ENCODE peak calls at places on chromosome 18, in seven cellular contexts. K is MM.1S, I is OCI-LY7, C is GM23248, V is A549, S is H9, X is mesendoderm. T is an unnamed sample.

GRCh38 chr18:48997985-48998831 is 47.4 kb upstream of the SMAD7 start:
- DNase-seq in K (no peak), I (no peak), C (peak), V (peak), S (peak), X (peak), T (peak)

GRCh38 chr18:7259482-7259881 is 28.6 kb downstream of the LRRC30 start:
- DNase-seq in K (no peak), I (no peak), C (no peak), V (no peak), S (no peak), X (no peak), T (no peak)

GRCh38 chr18:76134631-76135030 is 360.4 kb downstream of the ZNF516 start:
- DNase-seq in K (peak), I (peak), C (no peak), V (no peak), S (no peak), X (no peak), T (no peak)

GRCh38 chr18:6476201-6476600 is 61.5 kb upstream of the L3MBTL4 start:
- DNase-seq in K (no peak), I (no peak), C (no peak), V (no peak), S (no peak), X (no peak), T (no peak)

GRCh38 chr18:4831791-4832375 is 365.2 kb downstream of the AKAIN1 start:
- DNase-seq in K (no peak), I (no peak), C (no peak), V (no peak), S (no peak), X (peak), T (no peak)

GRCh38 chr18:76162886-76163285 is 332.2 kb downstream of the ZNF516 start:
- DNase-seq in K (no peak), I (no peak), C (no peak), V (no peak), S (no peak), X (no peak), T (no peak)

GRCh38 chr18:58279504-58280158 is 235.6 kb downstream of the NEDD4L start:
- DNase-seq in K (no peak), I (no peak), C (no peak), V (no peak), S (no peak), X (no peak), T (no peak)

GRCh38 chr18:3246636-3247242 is 862 bp upstream of the MYL12A start:
- DNase-seq in K (peak), I (no peak), C (peak), V (no peak), S (no peak), X (no peak), T (no peak)

GRCh38 chr18:39371996-39372395 is 1806.4 kb upstream of the CELF4 start:
- DNase-seq in K (no peak), I (no peak), C (no peak), V (no peak), S (no peak), X (no peak), T (no peak)

GRCh38 chr18:30618567-30618966 is 424.0 kb downstream of the DSC3 start:
- DNase-seq in K (no peak), I (no peak), C (no peak), V (no peak), S (no peak), X (peak), T (no peak)

GRCh38 chr18:50297621-50298442 is 10.3 kb upstream of the CXXC1 start:
- DNase-seq in K (peak), I (peak), C (peak), V (peak), S (peak), X (peak), T (peak)

GRCh38 chr18:67380867-67381266 is 135.7 kb downstream of the DSEL start:
- DNase-seq in K (no peak), I (no peak), C (no peak), V (no peak), S (no peak), X (no peak), T (no peak)

GRCh38 chr18:26335139-26335933 is 109.1 kb downstream of the TAF4B start:
- DNase-seq in K (no peak), I (no peak), C (peak), V (no peak), S (no peak), X (peak), T (no peak)

GRCh38 chr18:55586841-55587240 is 1.2 kb downstream of the TCF4 start:
- DNase-seq in K (no peak), I (peak), C (peak), V (no peak), S (no peak), X (peak), T (peak)

GRCh38 chr18:35050004-35050623 is 8.9 kb downstream of the MAPRE2 start:
- DNase-seq in K (no peak), I (no peak), C (no peak), V (no peak), S (no peak), X (no peak), T (no peak)

GRCh38 chr18:35688757-35689156 is 107.2 kb downstream of the GALNT1 start:
- DNase-seq in K (peak), I (no peak), C (no peak), V (peak), S (no peak), X (peak), T (no peak)

DNA sequence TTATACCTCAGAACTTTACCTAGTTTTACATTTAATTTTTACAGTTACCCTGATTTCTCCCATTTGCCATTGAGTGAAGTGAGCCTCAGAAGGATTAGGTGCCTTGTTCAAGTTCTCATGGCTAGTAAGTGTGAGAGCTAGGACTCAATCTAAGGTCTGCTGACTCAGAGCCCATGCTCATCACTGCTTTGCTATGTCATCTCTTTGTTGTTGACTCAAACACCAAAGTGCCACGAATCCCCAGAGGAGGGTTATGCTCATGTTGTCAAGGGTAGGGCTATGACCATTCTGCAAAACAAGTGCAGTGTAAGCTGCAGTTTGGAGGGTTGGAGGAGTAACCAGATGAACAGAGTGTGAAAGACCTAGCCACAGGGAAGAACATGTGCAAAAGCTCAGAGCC is 185.4 kb upstream of the SKOR2 start:
- DNase-seq in K (no peak), I (no peak), C (peak), V (no peak), S (no peak), X (peak), T (no peak)
- H3K4me2 ChIP-seq in K (no peak), I (no peak), C (no peak), V (no peak), S (no peak), X (no peak), T (no peak)

GRCh38 chr18:63135101-63135500 is 184.5 kb downstream of the BCL2 start:
- DNase-seq in K (no peak), I (no peak), C (no peak), V (no peak), S (no peak), X (no peak), T (no peak)

GRCh38 chr18:63130176-63130575 is 189.4 kb downstream of the BCL2 start:
- DNase-seq in K (no peak), I (no peak), C (no peak), V (no peak), S (no peak), X (no peak), T (no peak)

GRCh38 chr18:63131106-63131943 is 188.2 kb downstream of the BCL2 start:
- DNase-seq in K (peak), I (peak), C (peak), V (peak), S (peak), X (peak), T (peak)

GRCh38 chr18:63131944-63132818 is 187.4 kb downstream of the BCL2 start:
- DNase-seq in K (no peak), I (no peak), C (no peak), V (no peak), S (no peak), X (no peak), T (no peak)

DNA sequence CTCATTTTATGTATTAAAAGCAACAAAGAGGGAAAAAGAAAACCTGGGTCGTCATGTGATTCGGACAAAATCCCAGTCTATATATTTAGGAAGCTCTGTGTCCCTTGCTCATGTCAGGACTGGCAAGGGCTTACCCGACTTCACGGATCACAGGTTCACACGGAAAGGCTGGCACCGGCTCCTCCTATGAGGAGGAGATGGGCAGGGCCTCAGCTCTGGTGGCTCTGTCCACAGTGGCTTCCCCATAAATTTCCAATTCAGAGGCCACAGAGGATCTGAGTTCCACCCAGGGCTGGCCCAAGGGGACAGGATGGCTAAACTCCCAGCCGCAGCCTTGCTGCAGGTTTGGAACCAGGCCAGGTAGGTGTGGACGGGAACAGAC is 186.8 kb downstream of the BCL2 start:
- DNase-seq in K (no peak), I (no peak), C (no peak), V (no peak), S (no peak), X (no peak), T (no peak)
- H3K4me2 ChIP-seq in K (no peak), I (peak), C (no peak), V (no peak), S (no peak), X (no peak), T (no peak)

GRCh38 chr18:79493801-79494211 is 98.1 kb downstream of the NFATC1 start:
- DNase-seq in K (no peak), I (no peak), C (no peak), V (no peak), S (no peak), X (no peak), T (no peak)
- H3K4me2 ChIP-seq in K (no peak), I (no peak), C (no peak), V (no peak), S (no peak), X (no peak), T (no peak)

DNA sequence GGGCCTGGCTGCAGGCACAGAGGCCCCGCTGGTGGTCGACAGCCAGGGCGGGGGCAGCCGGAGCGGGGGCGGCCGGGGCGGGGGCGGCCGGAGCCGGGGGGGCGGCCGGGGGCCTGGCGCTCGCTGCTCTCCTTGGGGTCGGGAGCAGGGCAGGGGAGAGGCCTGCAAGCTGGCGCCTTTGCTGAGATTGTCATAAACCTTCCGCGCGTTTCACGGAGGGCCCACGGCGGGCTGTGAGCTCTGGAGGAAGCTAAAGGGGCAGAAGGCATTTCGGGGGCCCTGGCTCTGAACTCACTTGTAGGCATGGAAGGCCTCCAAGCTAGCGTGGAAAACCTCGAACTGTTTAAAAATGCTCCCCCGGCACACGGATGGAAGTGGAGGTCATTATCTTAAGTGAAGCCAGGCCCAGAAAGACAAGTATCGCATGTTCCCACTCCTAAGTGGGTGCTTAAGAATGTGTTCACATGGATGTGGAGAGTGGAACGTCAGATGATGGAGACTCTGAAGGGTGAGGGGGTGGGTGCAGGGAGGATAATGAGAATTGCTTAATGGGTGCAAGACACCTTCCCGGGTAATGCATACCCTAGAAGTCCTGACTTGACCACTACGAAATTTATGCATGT is 629 bp downstream of the PRELID3A start:
- DNase-seq in K (peak), I (peak), C (peak), V (peak), S (no peak), X (peak), T (peak)
- H3K4me2 ChIP-seq in K (peak), I (peak), C (peak), V (peak), S (peak), X (peak), T (peak)